ENCODE peak calls at places on chromosomes 7 and 10, in six cellular contexts. One of them, this sample, is unnamed.

GRCh38 chr7:12890586-12890985 is 203.2 kb downstream of the ARL4A start:
- DNase-seq in HT-29: no peak
- DNase-seq in neural crest cell: no peak
- DNase-seq in hepatic stellate cell: no peak
- DNase-seq in left colon: no peak
- DNase-seq in left ventricle myocardium inferior: no peak
- DNase-seq in this sample: no peak

GRCh38 chr10:113643183-113643582 is 20.7 kb downstream of the NRAP start:
- DNase-seq in left colon: no peak
- DNase-seq in HT-29: peak
- DNase-seq in hepatic stellate cell: no peak
- DNase-seq in left ventricle myocardium inferior: no peak
- DNase-seq in neural crest cell: no peak
- DNase-seq in this sample: no peak

GRCh38 chr7:17099083-17099973 is 199.1 kb upstream of the AHR start:
- DNase-seq in HT-29: peak
- DNase-seq in left ventricle myocardium inferior: no peak
- DNase-seq in neural crest cell: no peak
- DNase-seq in hepatic stellate cell: no peak
- DNase-seq in left colon: peak
- DNase-seq in this sample: peak

GRCh38 chr10:83908987-83909386 is 230.3 kb upstream of the GHITM start:
- DNase-seq in left colon: no peak
- DNase-seq in left ventricle myocardium inferior: no peak
- DNase-seq in hepatic stellate cell: no peak
- DNase-seq in HT-29: no peak
- DNase-seq in neural crest cell: peak
- DNase-seq in this sample: no peak

GRCh38 chr7:57403601-57404342 is 46.2 kb upstream of the ZNF716 start:
- DNase-seq in left colon: peak
- DNase-seq in HT-29: no peak
- DNase-seq in hepatic stellate cell: no peak
- DNase-seq in neural crest cell: no peak
- DNase-seq in left ventricle myocardium inferior: peak
- DNase-seq in this sample: no peak

GRCh38 chr7:134153493-134154093 is 26.5 kb downstream of the LRGUK start:
- DNase-seq in hepatic stellate cell: no peak
- DNase-seq in left colon: no peak
- DNase-seq in neural crest cell: no peak
- DNase-seq in HT-29: no peak
- DNase-seq in left ventricle myocardium inferior: no peak
- DNase-seq in this sample: peak

GRCh38 chr7:70952311-70952710 is 179.6 kb upstream of the GALNT17 start:
- DNase-seq in left ventricle myocardium inferior: no peak
- DNase-seq in neural crest cell: no peak
- DNase-seq in left colon: no peak
- DNase-seq in HT-29: no peak
- DNase-seq in hepatic stellate cell: no peak
- DNase-seq in this sample: no peak

GRCh38 chr10:132036153-132036886 is 29.4 kb upstream of the JAKMIP3 start:
- DNase-seq in HT-29: no peak
- DNase-seq in left colon: no peak
- DNase-seq in neural crest cell: peak
- DNase-seq in left ventricle myocardium inferior: peak
- DNase-seq in hepatic stellate cell: no peak
- DNase-seq in this sample: peak

GRCh38 chr10:99854860-99855259 is 72.4 kb downstream of the ABCC2 start:
- DNase-seq in hepatic stellate cell: peak
- DNase-seq in left ventricle myocardium inferior: no peak
- DNase-seq in left colon: no peak
- DNase-seq in HT-29: peak
- DNase-seq in neural crest cell: no peak
- DNase-seq in this sample: peak

GRCh38 chr7:54985405-54986360 is 33.1 kb upstream of the EGFR start:
- DNase-seq in left colon: no peak
- DNase-seq in neural crest cell: no peak
- DNase-seq in HT-29: no peak
- DNase-seq in hepatic stellate cell: peak
- DNase-seq in left ventricle myocardium inferior: no peak
- DNase-seq in this sample: peak

This sample was measured in EL.